ENCODE peak calls at places on chromosomes 4 and X, in nine cellular contexts. G is cardiac muscle cell, W is heart left ventricle, R is GM20000, O is ovary, D is AG10803, X is upper lobe of right lung, Y is RWPE2, V is AG04449. B is an unnamed sample.
A peak's percentile ranks its signal among the peaks of the same experiment; 100 is the strongest.

GRCh38 chr4:10045481-10045880 is 24.2 kb upstream of the SLC2A9 start:
- DNase-seq in G (no peak), W (no peak), R (no peak), O (no peak), D (peak; percentile 73), X (no peak), Y (no peak), V (no peak), B (no peak)

GRCh38 chr4:139470295-139470694 is 16.4 kb downstream of the RAB33B start:
- DNase-seq in G (no peak), W (no peak), R (no peak), O (no peak), D (no peak), X (no peak), Y (no peak), V (no peak), B (no peak)

GRCh38 chrX:53048169-53049126 is at the start of gene GPR173:
- DNase-seq in G (peak; percentile 50), W (peak; percentile 55), R (no peak), O (peak; percentile 67), D (peak; percentile 74), X (peak; percentile 69), Y (no peak), V (no peak), B (no peak)

GRCh38 chr4:169909479-169909878 is 116.7 kb downstream of the MFAP3L start:
- DNase-seq in G (no peak), W (no peak), R (no peak), O (no peak), D (no peak), X (no peak), Y (no peak), V (no peak), B (no peak)

GRCh38 chrX:18291006-18291545 is 63.4 kb downstream of the SCML2 start:
- DNase-seq in G (no peak), W (no peak), R (no peak), O (no peak), D (peak; percentile 13), X (no peak), Y (no peak), V (peak; percentile 2), B (no peak)

GRCh38 chrX:44227981-44228380 is 115.5 kb downstream of the EFHC2 start:
- DNase-seq in G (no peak), W (no peak), R (no peak), O (no peak), D (no peak), X (no peak), Y (no peak), V (no peak), B (no peak)

GRCh38 chr4:165367040-165367439 is 11.8 kb upstream of the CPE start:
- DNase-seq in G (no peak), W (no peak), R (no peak), O (no peak), D (no peak), X (no peak), Y (no peak), V (no peak), B (no peak)

GRCh38 chrX:1528884-1529203 is 8.1 kb downstream of the P2RY8 start:
- DNase-seq in G (no peak), W (no peak), R (no peak), O (no peak), D (no peak), X (no peak), Y (no peak), V (no peak), B (no peak)

GRCh38 chr4:3041192-3042142 is 32.9 kb downstream of the HTT-AS start:
- DNase-seq in G (no peak), W (peak; percentile 67), R (peak; percentile 44), O (peak; percentile 46), D (peak; percentile 71), X (peak; percentile 86), Y (no peak), V (no peak), B (no peak)

GRCh38 chr4:82638479-82638878 is 76.7 kb upstream of the TMEM150C start:
- DNase-seq in G (no peak), W (no peak), R (no peak), O (no peak), D (no peak), X (no peak), Y (no peak), V (no peak), B (no peak)

GRCh38 chr4:46445689-46446339 is 55.9 kb upstream of the GABRA2 start:
- DNase-seq in G (no peak), W (no peak), R (no peak), O (no peak), D (no peak), X (no peak), Y (no peak), V (no peak), B (no peak)

GRCh38 chr4:26441110-26441509 is 49.2 kb downstream of the CCKAR start:
- DNase-seq in G (no peak), W (no peak), R (no peak), O (no peak), D (peak; percentile 59), X (no peak), Y (no peak), V (no peak), B (no peak)

GRCh38 chr4:155005395-155006087 is 202.9 kb upstream of the NPY2R start:
- DNase-seq in G (no peak), W (no peak), R (no peak), O (no peak), D (peak; percentile 24), X (no peak), Y (no peak), V (no peak), B (no peak)

GRCh38 chr4:106287353-106287969 is 28.5 kb downstream of the TBCK start:
- DNase-seq in G (no peak), W (no peak), R (no peak), O (no peak), D (peak; percentile 92), X (no peak), Y (no peak), V (peak; percentile 61), B (no peak)

GRCh38 chr4:74431113-74431826 is 13.7 kb upstream of the AREG start:
- DNase-seq in G (peak; percentile 17), W (no peak), R (no peak), O (no peak), D (no peak), X (no peak), Y (no peak), V (no peak), B (no peak)

GRCh38 chrX:130771230-130771629 is 131.8 kb downstream of the ENOX2 start:
- DNase-seq in G (no peak), W (no peak), R (no peak), O (no peak), D (no peak), X (no peak), Y (no peak), V (no peak), B (no peak)

GRCh38 chrX:148662014-148662413 is 161.6 kb downstream of the AFF2 start:
- DNase-seq in G (no peak), W (no peak), R (no peak), O (no peak), D (no peak), X (no peak), Y (no peak), V (no peak), B (no peak)

GRCh38 chr4:122221322-122221721 is 69.2 kb downstream of the BLTP1 start:
- DNase-seq in G (no peak), W (no peak), R (no peak), O (no peak), D (no peak), X (no peak), Y (no peak), V (no peak), B (no peak)

GRCh38 chrX:42442745-42443144 is 335.2 kb downstream of the PPP1R2C start:
- DNase-seq in G (no peak), W (no peak), R (no peak), O (no peak), D (no peak), X (no peak), Y (no peak), V (no peak), B (no peak)
- TF ChIP-seq CTCF in G (no peak), W (no peak), R (no peak), O (no peak), D (no peak), X (no peak), Y (no peak), V (no peak), B (no peak)

GRCh38 chrX:100685997-100686305 is 42.0 kb downstream of the SRPX2 start:
- DNase-seq in G (no peak), W (no peak), R (no peak), O (no peak), D (no peak), X (no peak), Y (no peak), V (no peak), B (no peak)
- TF ChIP-seq CTCF in G (no peak), W (no peak), R (no peak), O (no peak), D (no peak), X (no peak), Y (peak; percentile 41), V (no peak), B (peak; percentile 52)

GRCh38 chr4:150367326-150367725 is 214.6 kb upstream of the MAB21L2 start:
- DNase-seq in G (no peak), W (no peak), R (no peak), O (no peak), D (no peak), X (no peak), Y (no peak), V (no peak), B (no peak)

GRCh38 chr4:150366487-150366999 is 215.4 kb upstream of the MAB21L2 start:
- DNase-seq in G (peak; percentile 79), W (no peak), R (peak; percentile 41), O (no peak), D (no peak), X (no peak), Y (no peak), V (no peak), B (no peak)

GRCh38 chr4:150371869-150372268 is 210.1 kb upstream of the MAB21L2 start:
- DNase-seq in G (no peak), W (no peak), R (no peak), O (no peak), D (no peak), X (no peak), Y (no peak), V (no peak), B (no peak)

GRCh38 chr4:150368667-150369066 is 213.3 kb upstream of the MAB21L2 start:
- DNase-seq in G (no peak), W (no peak), R (no peak), O (no peak), D (no peak), X (no peak), Y (no peak), V (no peak), B (no peak)

GRCh38 chr4:150369434-150370141 is 212.4 kb upstream of the MAB21L2 start:
- DNase-seq in G (no peak), W (no peak), R (no peak), O (no peak), D (no peak), X (no peak), Y (no peak), V (no peak), B (no peak)
- TF ChIP-seq CTCF in G (no peak), W (no peak), R (no peak), O (no peak), D (no peak), X (no peak), Y (no peak), V (no peak), B (no peak)

DNA sequence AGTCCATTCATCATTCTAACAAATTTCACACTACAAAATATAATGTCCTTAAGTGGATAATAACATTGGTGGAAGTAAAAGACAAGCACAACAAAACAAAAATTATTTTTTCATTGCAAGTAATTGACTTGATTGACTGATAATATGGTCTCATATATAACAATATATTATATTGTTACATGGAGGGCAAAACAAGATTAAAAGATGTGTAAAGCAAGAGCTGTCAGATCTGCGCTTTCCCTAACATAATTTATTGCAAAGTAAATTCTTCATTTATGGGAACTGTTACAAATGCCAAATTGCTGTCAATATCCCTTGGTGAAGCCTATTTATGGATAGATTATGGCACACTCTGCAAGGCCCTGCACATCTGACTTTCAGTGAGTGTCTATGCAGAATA is 233.6 kb downstream of the PCDH7 start:
- DNase-seq in G (no peak), W (no peak), R (no peak), O (no peak), D (no peak), X (no peak), Y (no peak), V (no peak), B (no peak)
- TF ChIP-seq CTCF in G (no peak), W (no peak), R (no peak), O (no peak), D (no peak), X (no peak), Y (no peak), V (no peak), B (no peak)

B was measured in chondrocyte.